ENCODE peak calls at places on chromosomes 2 and 18, in five cellular contexts. Z, K, I, D and O are unnamed samples.

GRCh38 chr18:47150824-47151366 is 595 bp upstream of the HDHD2 start:
- DNase-seq in I (no peak), D (no peak), Z (peak), K (no peak), O (no peak)

GRCh38 chr2:160836755-160837154 is 323.5 kb upstream of the TANK start:
- DNase-seq in D (no peak), I (peak), K (no peak), Z (peak), O (no peak)

GRCh38 chr2:146602383-146602782 is 1242.4 kb upstream of the ACVR2A start:
- DNase-seq in I (no peak), D (no peak), K (no peak), Z (peak), O (no peak)

GRCh38 chr2:239729151-239729550 is 296.0 kb downstream of the NDUFA10 start:
- DNase-seq in Z (no peak), K (no peak), D (no peak), I (no peak), O (no peak)

GRCh38 chr18:42107287-42108045 is 152.4 kb downstream of the PIK3C3 start:
- DNase-seq in K (no peak), I (no peak), Z (no peak), D (no peak), O (no peak)

GRCh38 chr2:2686228-2686627 is 355.2 kb upstream of the MYT1L start:
- DNase-seq in K (no peak), Z (no peak), D (no peak), I (no peak), O (no peak)

GRCh38 chr2:200705305-200705985 is 106.3 kb upstream of the BZW1 start:
- DNase-seq in I (no peak), D (no peak), Z (peak), K (no peak), O (no peak)

GRCh38 chr2:240629968-240630770 is 4.9 kb downstream of the GPR35 start:
- DNase-seq in I (no peak), D (peak), Z (no peak), K (no peak), O (no peak)

GRCh38 chr18:13462686-13463085 is 244.1 kb downstream of the LDLRAD4 start:
- DNase-seq in D (no peak), Z (no peak), I (no peak), K (no peak), O (no peak)

GRCh38 chr2:144479138-144479537 is 40.8 kb downstream of the ZEB2 start:
- DNase-seq in Z (peak), D (no peak), I (no peak), K (no peak), O (no peak)

GRCh38 chr18:64137914-64138313 is 11.0 kb downstream of the LINC00305 start:
- DNase-seq in D (no peak), Z (no peak), I (no peak), K (no peak), O (no peak)

GRCh38 chr2:235856151-235856819 is 311.9 kb downstream of the GBX2 start:
- DNase-seq in Z (peak), D (no peak), K (no peak), I (no peak), O (no peak)

GRCh38 chr2:224333631-224334030 is 68.3 kb downstream of the FAM124B start:
- DNase-seq in D (no peak), Z (peak), K (no peak), I (no peak), O (no peak)